ENCODE peak calls at places on chromosomes 6 and 20, in nine cellular contexts. B is HCT116, Z is fibroblast of mammary gland, Y is heart left ventricle, H is tibial nerve, K is HepG2, F is AG04450, D is GM06990, M is hepatocyte. J is an unnamed sample.

GRCh38 chr6:141540207-141540606 is 592.5 kb upstream of the GJE1 start:
- DNase-seq in B (peak), Z (no peak), Y (no peak), H (no peak), K (no peak), F (no peak), D (no peak), M (no peak), J (no peak)

GRCh38 chr6:56938634-56939294 is 16.1 kb upstream of the BEND6 start:
- DNase-seq in B (peak), Z (peak), Y (peak), H (no peak), K (peak), F (peak), D (no peak), M (peak), J (peak)

GRCh38 chr20:39800548-39800947 is 838.4 kb downstream of the DHX35 start:
- DNase-seq in B (no peak), Z (peak), Y (peak), H (no peak), K (no peak), F (no peak), D (no peak), M (no peak), J (peak)

GRCh38 chr6:164200071-164200470 is 785.6 kb downstream of the QKI start:
- DNase-seq in B (no peak), Z (peak), Y (no peak), H (no peak), K (no peak), F (no peak), D (no peak), M (no peak), J (peak)

GRCh38 chr6:4188801-4189200 is 53.4 kb upstream of the ECI2 start:
- DNase-seq in B (no peak), Z (no peak), Y (no peak), H (no peak), K (no peak), F (no peak), D (no peak), M (no peak), J (no peak)

GRCh38 chr6:169809386-169809785 is 58.0 kb downstream of the ERMARD start:
- DNase-seq in B (no peak), Z (no peak), Y (no peak), H (no peak), K (no peak), F (no peak), D (no peak), M (no peak), J (no peak)

GRCh38 chr20:58889334-58890072 is 37.0 kb downstream of the GNAS start:
- DNase-seq in B (no peak), Z (no peak), Y (no peak), H (no peak), K (no peak), F (no peak), D (peak), M (peak), J (peak)

GRCh38 chr20:8971669-8972316 is 97.1 kb upstream of the PLCB4 start:
- DNase-seq in B (no peak), Z (no peak), Y (no peak), H (no peak), K (no peak), F (no peak), D (no peak), M (no peak), J (no peak)

GRCh38 chr6:110217255-110217654 is 37.0 kb downstream of the CDC40 start:
- DNase-seq in B (no peak), Z (peak), Y (no peak), H (no peak), K (no peak), F (peak), D (no peak), M (no peak), J (peak)

GRCh38 chr6:6659600-6660327 is 71.2 kb downstream of the LY86 start:
- DNase-seq in B (no peak), Z (no peak), Y (peak), H (no peak), K (no peak), F (no peak), D (peak), M (no peak), J (no peak)

GRCh38 chr6:113291751-113292445 is 565.2 kb upstream of the MARCKS start:
- DNase-seq in B (no peak), Z (peak), Y (no peak), H (no peak), K (no peak), F (peak), D (no peak), M (no peak), J (no peak)

GRCh38 chr6:133317704-133318103 is 76.5 kb downstream of the EYA4 start:
- DNase-seq in B (no peak), Z (no peak), Y (no peak), H (no peak), K (no peak), F (no peak), D (no peak), M (no peak), J (no peak)

GRCh38 chr6:37615564-37616340 is 81.9 kb downstream of the MDGA1 start:
- DNase-seq in B (peak), Z (peak), Y (no peak), H (no peak), K (no peak), F (no peak), D (no peak), M (no peak), J (peak)

GRCh38 chr6:144344651-144345050 is 59.5 kb downstream of the UTRN start:
- DNase-seq in B (no peak), Z (no peak), Y (no peak), H (no peak), K (no peak), F (no peak), D (no peak), M (no peak), J (no peak)

GRCh38 chr6:27126815-27127537 is 120.5 kb upstream of the PRSS16 start:
- DNase-seq in B (peak), Z (peak), Y (peak), H (peak), K (peak), F (peak), D (peak), M (peak), J (peak)

GRCh38 chr6:122817766-122818165 is 28.7 kb downstream of the SMPDL3A start:
- DNase-seq in B (no peak), Z (peak), Y (no peak), H (no peak), K (no peak), F (no peak), D (no peak), M (no peak), J (no peak)

GRCh38 chr6:3438190-3439167 is 18.4 kb downstream of the SLC22A23 start:
- DNase-seq in B (no peak), Z (peak), Y (no peak), H (no peak), K (peak), F (peak), D (no peak), M (peak), J (no peak)

GRCh38 chr20:60632420-60633262 is 619.4 kb upstream of the CDH4 start:
- DNase-seq in B (no peak), Z (peak), Y (no peak), H (no peak), K (no peak), F (no peak), D (no peak), M (no peak), J (no peak)

GRCh38 chr6:3546121-3546520 is 89.3 kb upstream of the SLC22A23 start:
- DNase-seq in B (no peak), Z (no peak), Y (no peak), H (no peak), K (peak), F (no peak), D (no peak), M (no peak), J (no peak)

GRCh38 chr20:19975901-19976300 is 41.3 kb upstream of the NAA20 start:
- DNase-seq in B (no peak), Z (peak), Y (no peak), H (no peak), K (no peak), F (no peak), D (no peak), M (no peak), J (no peak)

GRCh38 chr6:33632603-33633039 is 11.5 kb downstream of the ITPR3 start:
- DNase-seq in B (peak), Z (peak), Y (no peak), H (no peak), K (peak), F (no peak), D (peak), M (peak), J (peak)
- TF ChIP-seq CTCF in B (peak), Z (peak), Y (peak), H (peak), K (peak), F (peak), D (peak), M (peak), J (peak)

DNA sequence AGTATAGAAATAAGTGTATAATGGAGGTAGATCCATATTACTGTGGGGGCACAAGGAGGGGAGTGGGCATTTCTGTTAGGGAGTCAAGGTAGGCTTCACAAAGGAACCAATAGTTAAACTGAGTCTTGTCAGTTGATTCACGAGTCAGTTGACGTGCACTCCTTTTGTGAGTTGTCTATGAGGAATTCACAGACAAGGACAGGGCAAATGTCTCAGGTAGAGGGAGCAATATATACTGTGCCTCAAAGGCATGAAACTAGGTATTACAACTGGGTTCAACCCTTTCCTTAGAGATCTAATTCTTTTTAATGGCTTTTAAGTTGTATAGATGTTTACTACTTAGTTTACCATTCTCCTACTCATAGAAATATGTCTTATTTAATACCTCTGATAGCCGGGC is 11.0 kb downstream of the TMEM14C start:
- DNase-seq in B (no peak), Z (no peak), Y (no peak), H (no peak), K (no peak), F (no peak), D (no peak), M (no peak), J (no peak)
- H3K4me3 ChIP-seq in B (no peak), Z (no peak), Y (no peak), H (no peak), K (no peak), F (no peak), D (no peak), M (no peak), J (no peak)

DNA sequence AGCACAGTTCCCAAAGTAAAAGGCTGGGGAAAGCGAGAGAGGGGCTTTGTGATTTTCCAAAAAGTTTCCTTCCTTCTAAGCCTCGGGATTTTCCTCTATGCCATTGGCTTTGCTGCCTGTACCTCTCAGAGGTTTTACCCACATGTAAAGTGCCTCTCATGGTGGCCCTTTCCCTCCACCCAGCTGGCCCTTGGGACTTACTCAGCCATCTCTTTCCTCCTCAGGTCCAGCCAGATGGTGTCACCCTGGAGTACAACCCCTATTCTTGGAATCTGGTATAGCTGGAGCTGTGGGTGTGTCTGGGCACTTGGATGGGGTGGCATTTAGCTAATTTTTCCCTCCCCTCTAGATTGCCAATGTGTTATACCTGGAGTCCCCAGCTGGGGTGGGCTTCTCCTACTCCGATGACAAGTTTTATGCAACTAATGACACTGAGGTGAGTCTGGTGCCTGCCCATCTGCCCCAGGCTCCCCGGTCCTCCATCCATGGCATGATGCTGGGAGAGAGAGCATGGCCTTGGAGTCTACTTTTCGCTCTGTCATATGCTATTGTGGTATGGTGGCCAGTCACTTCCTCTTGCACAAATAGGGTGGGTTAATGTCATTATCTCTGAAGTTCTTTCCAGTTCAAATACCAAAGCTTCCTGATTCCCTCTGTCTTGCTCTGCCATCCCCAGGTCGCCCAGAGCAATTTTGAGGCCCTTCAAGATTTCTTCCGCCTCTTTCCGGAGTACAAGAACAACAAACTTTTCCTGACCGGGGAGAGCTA is 1.1 kb downstream of the CTSA start:
- DNase-seq in B (no peak), Z (no peak), Y (no peak), H (no peak), K (peak), F (no peak), D (no peak), M (peak), J (no peak)
- TF ChIP-seq CTCF in B (peak), Z (peak), Y (no peak), H (no peak), K (peak), F (peak), D (no peak), M (no peak), J (peak)

GRCh38 chr6:5206920-5207561 is 53.7 kb downstream of the LYRM4 start:
- DNase-seq in B (no peak), Z (no peak), Y (no peak), H (no peak), K (no peak), F (no peak), D (no peak), M (no peak), J (no peak)

GRCh38 chr6:5205877-5206840 is 54.6 kb downstream of the LYRM4 start:
- DNase-seq in B (no peak), Z (no peak), Y (peak), H (peak), K (peak), F (no peak), D (no peak), M (peak), J (peak)

GRCh38 chr6:5208039-5208438 is 52.7 kb downstream of the LYRM4 start:
- DNase-seq in B (no peak), Z (peak), Y (no peak), H (no peak), K (no peak), F (no peak), D (no peak), M (no peak), J (peak)

GRCh38 chr6:5205035-5205469 is 55.7 kb downstream of the LYRM4 start:
- DNase-seq in B (no peak), Z (no peak), Y (peak), H (no peak), K (no peak), F (no peak), D (no peak), M (no peak), J (no peak)

GRCh38 chr6:5208491-5208890 is 52.3 kb downstream of the LYRM4 start:
- DNase-seq in B (no peak), Z (no peak), Y (no peak), H (no peak), K (no peak), F (no peak), D (no peak), M (no peak), J (no peak)
- H3K4me3 ChIP-seq in B (no peak), Z (no peak), Y (no peak), H (no peak), K (no peak), F (no peak), D (no peak), M (no peak), J (no peak)

DNA sequence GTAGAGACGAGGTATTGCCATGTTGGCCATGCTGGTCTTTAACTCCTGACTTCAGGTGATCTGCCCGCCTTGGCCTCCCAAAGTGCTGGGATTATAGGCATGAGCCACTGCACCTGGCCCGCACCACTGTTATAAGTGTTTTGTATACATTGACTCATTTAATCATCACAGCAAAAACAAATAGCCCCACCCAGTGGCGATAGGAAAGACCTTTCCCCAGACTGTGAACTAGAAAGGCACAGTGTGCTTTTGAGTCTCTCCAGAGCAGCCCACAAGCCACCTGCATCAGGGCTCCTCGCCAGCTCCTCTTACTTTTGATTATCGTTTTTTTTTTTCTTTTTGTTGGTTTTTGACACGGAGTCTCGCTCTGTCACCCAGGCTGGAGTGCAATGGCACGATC is 27.9 kb upstream of the ZFP64 start:
- DNase-seq in B (no peak), Z (no peak), Y (no peak), H (no peak), K (peak), F (no peak), D (no peak), M (no peak), J (no peak)
- TF ChIP-seq CTCF in B (peak), Z (no peak), Y (no peak), H (no peak), K (peak), F (peak), D (peak), M (no peak), J (no peak)

GRCh38 chr6:43455034-43455747 is at the start of gene DLK2:
- DNase-seq in B (no peak), Z (no peak), Y (no peak), H (no peak), K (no peak), F (no peak), D (peak), M (peak), J (no peak)
- H3K4me3 ChIP-seq in B (peak), Z (peak), Y (peak), H (peak), K (peak), F (peak), D (peak), M (peak), J (peak)

GRCh38 chr6:16805190-16805860 is 44.1 kb upstream of the ATXN1 start:
- DNase-seq in B (no peak), Z (peak), Y (no peak), H (no peak), K (peak), F (no peak), D (no peak), M (no peak), J (no peak)

GRCh38 chr6:16804007-16804303 is 42.7 kb upstream of the ATXN1 start:
- DNase-seq in B (no peak), Z (no peak), Y (no peak), H (no peak), K (no peak), F (no peak), D (no peak), M (no peak), J (no peak)

GRCh38 chr6:16802071-16802470 is 40.8 kb upstream of the ATXN1 start:
- DNase-seq in B (no peak), Z (peak), Y (peak), H (no peak), K (no peak), F (no peak), D (no peak), M (no peak), J (peak)

GRCh38 chr6:16804515-16805161 is 43.4 kb upstream of the ATXN1 start:
- DNase-seq in B (no peak), Z (no peak), Y (no peak), H (no peak), K (no peak), F (no peak), D (no peak), M (no peak), J (no peak)

DNA sequence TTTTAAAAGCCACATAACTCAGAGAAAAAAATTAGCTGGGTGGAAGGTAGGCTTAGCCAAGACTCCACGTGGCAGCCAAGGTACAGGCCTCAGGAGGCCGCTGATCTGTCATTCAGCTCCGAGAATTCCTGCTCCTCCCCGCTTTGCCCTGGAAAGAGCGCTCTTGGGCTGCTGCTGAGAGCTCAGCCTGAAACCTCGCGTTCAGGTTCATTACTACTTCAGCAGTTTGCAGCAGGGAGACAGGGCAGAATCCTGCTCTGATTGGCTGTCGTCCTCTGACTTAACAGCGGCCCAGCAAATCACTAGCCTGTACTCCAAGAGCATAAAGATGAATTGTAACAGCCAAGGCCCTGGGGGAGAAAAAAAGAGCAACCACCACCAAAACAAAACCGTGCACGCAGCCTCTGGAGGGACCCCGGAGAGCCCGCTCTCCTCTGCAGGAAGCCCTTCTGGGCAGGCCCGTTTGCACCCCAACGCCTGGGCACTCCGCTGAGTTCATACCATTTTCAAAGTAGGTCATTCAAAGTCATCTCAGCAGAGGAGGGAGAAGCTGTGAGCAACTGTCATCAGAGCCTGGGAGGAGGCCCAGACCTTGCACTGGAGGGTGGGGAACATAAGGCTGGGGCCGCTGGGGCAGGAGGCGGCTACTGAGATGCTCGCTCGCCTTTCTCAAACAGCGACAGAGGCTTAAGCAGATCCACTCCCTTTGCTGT is 42.2 kb upstream of the ATXN1 start:
- DNase-seq in B (no peak), Z (peak), Y (peak), H (no peak), K (peak), F (peak), D (no peak), M (peak), J (no peak)
- TF ChIP-seq CTCF in B (no peak), Z (no peak), Y (no peak), H (no peak), K (peak), F (no peak), D (no peak), M (peak), J (no peak)

GRCh38 chr20:32050324-32050723 is 1.7 kb upstream of the HCK start:
- DNase-seq in B (no peak), Z (no peak), Y (no peak), H (no peak), K (no peak), F (no peak), D (no peak), M (no peak), J (no peak)

GRCh38 chr20:32052792-32053362 is 835 bp downstream of the HCK start:
- DNase-seq in B (no peak), Z (no peak), Y (peak), H (no peak), K (no peak), F (no peak), D (peak), M (no peak), J (no peak)

GRCh38 chr20:32050851-32051556 is 1.0 kb upstream of the HCK start:
- DNase-seq in B (no peak), Z (no peak), Y (peak), H (no peak), K (no peak), F (no peak), D (peak), M (no peak), J (no peak)

GRCh38 chr20:32052090-32052791 is at the start of gene HCK:
- DNase-seq in B (no peak), Z (no peak), Y (peak), H (no peak), K (no peak), F (no peak), D (peak), M (no peak), J (peak)

GRCh38 chr20:32051720-32052089 is 337 bp upstream of the HCK start:
- DNase-seq in B (no peak), Z (no peak), Y (no peak), H (no peak), K (no peak), F (no peak), D (no peak), M (no peak), J (no peak)
- H3K4me3 ChIP-seq in B (no peak), Z (no peak), Y (peak), H (no peak), K (no peak), F (no peak), D (peak), M (no peak), J (no peak)

J was measured in foreskin fibroblast.